ENCODE peak calls at places on chromosomes 5 and 9, in eight cellular contexts. Q is K562, L is breast epithelium, W is SK-N-SH, M is uterus, R is lower leg skin, E is fibroblast of lung, D is BJ. J is an unnamed sample.

GRCh38 chr5:168658394-168658793 is 79.2 kb upstream of the PANK3 start:
- DNase-seq in R (no peak), D (no peak), M (no peak), L (no peak), Q (no peak), E (no peak), W (peak; percentile 64), J (no peak)

GRCh38 chr9:129708799-129709198 is 43.4 kb downstream of the PRRX2 start:
- DNase-seq in L (no peak), E (no peak), D (no peak), Q (no peak), R (no peak), M (no peak), W (no peak), J (no peak)

GRCh38 chr5:139574641-139575312 is 13.6 kb downstream of the UBE2D2 start:
- DNase-seq in Q (peak; percentile 33), W (peak; percentile 43), D (no peak), L (no peak), R (no peak), M (no peak), E (peak; percentile 43), J (peak; percentile 71)

GRCh38 chr9:4077499-4078102 is 222.3 kb downstream of the GLIS3 start:
- DNase-seq in R (peak; percentile 95), L (peak; percentile 74), Q (peak; percentile 34), W (peak; percentile 15), E (peak; percentile 76), D (no peak), M (peak; percentile 70), J (peak; percentile 60)

GRCh38 chr5:38110130-38110529 is 148.2 kb upstream of the EGFLAM start:
- DNase-seq in R (peak; percentile 10), W (no peak), Q (no peak), L (no peak), D (no peak), E (no peak), M (no peak), J (no peak)

GRCh38 chr5:38554860-38555259 is 1.6 kb downstream of the LIFR start:
- DNase-seq in D (no peak), W (no peak), Q (no peak), R (no peak), M (no peak), E (no peak), L (no peak), J (no peak)

GRCh38 chr5:73131711-73132428 is 11.5 kb downstream of the TMEM171 start:
- DNase-seq in R (no peak), W (no peak), D (no peak), Q (no peak), E (no peak), L (no peak), M (no peak), J (no peak)

GRCh38 chr9:116959775-116960174 is 272.7 kb downstream of the TRIM32 start:
- DNase-seq in L (no peak), Q (no peak), M (no peak), E (peak; percentile 41), W (peak; percentile 44), R (no peak), D (no peak), J (no peak)

GRCh38 chr9:77848897-77849296 is 182.7 kb downstream of the GNAQ start:
- DNase-seq in W (no peak), Q (no peak), R (peak; percentile 93), M (peak; percentile 74), E (peak; percentile 92), L (peak; percentile 85), D (peak; percentile 55), J (no peak)

GRCh38 chr5:146945722-146946121 is 67.2 kb upstream of the PPP2R2B start:
- DNase-seq in M (no peak), E (no peak), W (no peak), R (no peak), Q (no peak), L (no peak), D (no peak), J (no peak)

GRCh38 chr9:107213561-107214028 is 69.5 kb upstream of the RAD23B start:
- DNase-seq in M (no peak), Q (peak; percentile 16), R (no peak), W (no peak), D (peak; percentile 87), L (no peak), E (peak; percentile 97), J (peak; percentile 85)

GRCh38 chr9:115849679-115850412 is 303.7 kb upstream of the PAPPA start:
- DNase-seq in E (peak; percentile 17), M (no peak), R (no peak), D (peak; percentile 19), L (no peak), W (no peak), Q (no peak), J (peak; percentile 1)

GRCh38 chr9:89435315-89435823 is 62.5 kb downstream of the SEMA4D start:
- DNase-seq in R (peak; percentile 86), L (peak; percentile 31), W (no peak), D (no peak), E (no peak), M (no peak), Q (no peak), J (no peak)

GRCh38 chr5:14038341-14038959 is 94.0 kb upstream of the DNAH5 start:
- DNase-seq in M (no peak), W (no peak), D (peak; percentile 87), Q (peak; percentile 17), E (peak; percentile 93), L (no peak), R (no peak), J (no peak)

GRCh38 chr9:113628621-113629020 is 165.1 kb downstream of the RGS3 start:
- DNase-seq in M (no peak), L (no peak), Q (no peak), W (no peak), E (no peak), D (no peak), R (no peak), J (no peak)

GRCh38 chr5:42387563-42387962 is 35.7 kb upstream of the GHR start:
- DNase-seq in D (no peak), R (no peak), M (no peak), L (no peak), Q (no peak), W (no peak), E (no peak), J (no peak)

GRCh38 chr5:13695076-13695712 is 249.3 kb downstream of the DNAH5 start:
- DNase-seq in R (no peak), L (no peak), M (no peak), E (no peak), W (no peak), Q (no peak), D (no peak), J (no peak)

GRCh38 chr5:43482490-43483064 is 1.1 kb downstream of the TMEM267 start:
- DNase-seq in Q (peak; percentile 50), R (no peak), W (peak; percentile 12), D (peak; percentile 5), M (no peak), L (no peak), E (peak; percentile 51), J (no peak)

GRCh38 chr5:156330141-156330870 is 3.3 kb downstream of the SGCD start:
- DNase-seq in M (no peak), E (peak; percentile 29), L (no peak), D (no peak), W (no peak), Q (no peak), R (no peak), J (no peak)

DNA sequence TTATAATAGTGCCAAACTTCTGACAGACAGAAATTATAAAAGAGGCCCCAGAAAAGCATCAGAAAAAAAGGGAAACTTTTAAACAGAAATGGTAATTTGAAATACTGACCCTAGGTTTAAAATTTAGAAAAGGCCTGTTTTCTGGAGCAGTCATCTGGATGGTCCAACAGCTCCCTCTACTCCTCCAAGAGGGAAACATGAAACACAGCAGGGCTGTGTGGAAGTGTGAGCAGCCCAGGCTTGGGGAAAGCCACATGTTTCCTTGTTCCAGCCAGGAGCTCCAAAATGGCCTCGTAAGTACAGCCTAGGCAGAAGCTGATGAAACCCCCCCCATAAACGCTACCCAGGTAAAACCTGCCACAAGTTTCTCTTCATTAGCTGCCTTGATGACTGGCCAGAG is 499.3 kb upstream of the ADAMTS16 start:
- DNase-seq in E (peak; percentile 45), M (no peak), R (no peak), Q (no peak), D (no peak), W (no peak), L (no peak), J (no peak)
- TF ChIP-seq CTCF in E (no peak), M (no peak), R (no peak), Q (no peak), D (no peak), W (peak; percentile 32), L (no peak), J (no peak)

GRCh38 chr5:151695464-151695863 is 8.7 kb upstream of the SPARC start:
- DNase-seq in R (no peak), W (no peak), L (no peak), M (no peak), D (no peak), Q (no peak), E (peak; percentile 27), J (no peak)

GRCh38 chr5:151697452-151697851 is 10.7 kb upstream of the SPARC start:
- DNase-seq in W (no peak), Q (no peak), E (peak; percentile 19), R (peak; percentile 74), D (no peak), L (no peak), M (no peak), J (no peak)

GRCh38 chr5:151699071-151699901 is 12.6 kb upstream of the SPARC start:
- DNase-seq in E (peak; percentile 99), R (peak; percentile 91), Q (no peak), L (peak; percentile 65), D (peak; percentile 93), W (no peak), M (peak; percentile 91), J (no peak)

GRCh38 chr5:151694035-151694485 is 7.3 kb upstream of the SPARC start:
- DNase-seq in D (no peak), R (peak; percentile 45), Q (no peak), E (peak; percentile 70), L (no peak), M (no peak), W (no peak), J (no peak)

GRCh38 chr5:151696470-151697061 is 9.9 kb upstream of the SPARC start:
- DNase-seq in L (peak; percentile 33), D (peak; percentile 97), Q (no peak), W (no peak), R (peak; percentile 93), E (peak; percentile 100), M (peak; percentile 89), J (no peak)
- H3K4me3 ChIP-seq in L (no peak overlapping the region), D (peak overlapping the region; percentile 26), Q (no peak overlapping the region), W (no peak overlapping the region), R (no peak overlapping the region), E (no peak overlapping the region), M (peak overlapping the region; percentile 6), J (no peak overlapping the region)

DNA sequence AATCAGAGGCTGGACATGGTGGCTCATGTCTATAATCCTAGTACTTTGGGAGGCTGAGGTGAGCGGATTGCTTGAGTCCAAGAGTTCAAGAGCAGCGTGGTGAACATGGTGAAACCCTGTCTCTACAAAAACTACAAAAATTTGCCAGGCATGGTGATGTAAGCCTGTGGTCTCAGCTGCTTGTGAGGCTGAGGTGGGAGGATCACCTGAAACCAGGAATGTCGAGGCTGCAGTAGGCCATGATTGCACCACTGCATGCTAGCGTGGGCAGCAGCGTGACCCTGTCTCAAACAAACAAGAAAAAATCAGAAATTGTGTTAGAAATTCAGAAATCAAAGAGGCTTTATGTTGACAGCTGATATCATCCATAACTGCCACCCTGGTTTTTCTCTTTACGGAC is 21.4 kb downstream of the JMY start:
- DNase-seq in M (no peak), E (no peak), D (no peak), Q (no peak), W (no peak), L (no peak), R (no peak), J (no peak)
- TF ChIP-seq CTCF in M (no peak), E (no peak), D (no peak), Q (no peak), W (no peak), L (no peak), R (no peak), J (no peak)

GRCh38 chr5:172683696-172684464 is 42.8 kb downstream of the NEURL1B start:
- DNase-seq in E (no peak), D (no peak), L (no peak), R (no peak), Q (no peak), M (no peak), W (no peak), J (no peak)
- H3K4me3 ChIP-seq in E (no peak overlapping the region), D (no peak overlapping the region), L (no peak overlapping the region), R (no peak overlapping the region), Q (no peak overlapping the region), M (no peak overlapping the region), W (no peak overlapping the region), J (no peak overlapping the region)